ENCODE peak calls at places on chromosomes 5 and 9, in five cellular contexts. One of them, this sample, is unnamed.

GRCh38 chr5:6574111-6574510 is 58.7 kb downstream of the NSUN2 start:
- DNase-seq in tibial nerve: no peak
- DNase-seq in body of pancreas: no peak
- DNase-seq in esophagus squamous epithelium: no peak
- DNase-seq in heart left ventricle: no peak
- DNase-seq in this sample: no peak

GRCh38 chr5:116669261-116670049 is 94.8 kb upstream of the SEMA6A start:
- DNase-seq in tibial nerve: no peak
- DNase-seq in body of pancreas: no peak
- DNase-seq in esophagus squamous epithelium: no peak
- DNase-seq in heart left ventricle: no peak
- DNase-seq in this sample: no peak

GRCh38 chr9:95627802-95628201 is 111.0 kb upstream of the PTCH1 start:
- DNase-seq in tibial nerve: no peak
- DNase-seq in body of pancreas: no peak
- DNase-seq in esophagus squamous epithelium: no peak
- DNase-seq in heart left ventricle: no peak
- DNase-seq in this sample: no peak

GRCh38 chr5:78112931-78113330 is 181.6 kb downstream of the AP3B1 start:
- DNase-seq in tibial nerve: no peak
- DNase-seq in body of pancreas: no peak
- DNase-seq in esophagus squamous epithelium: no peak
- DNase-seq in heart left ventricle: no peak
- DNase-seq in this sample: no peak

GRCh38 chr5:143946821-143947220 is 134.9 kb downstream of the HMHB1 start:
- DNase-seq in tibial nerve: no peak
- DNase-seq in body of pancreas: no peak
- DNase-seq in esophagus squamous epithelium: no peak
- DNase-seq in heart left ventricle: no peak
- DNase-seq in this sample: no peak

GRCh38 chr5:92561362-92562006 is 1019.5 kb downstream of the NR2F1-AS1 start:
- DNase-seq in tibial nerve: no peak
- DNase-seq in body of pancreas: no peak
- DNase-seq in esophagus squamous epithelium: no peak
- DNase-seq in heart left ventricle: no peak
- DNase-seq in this sample: no peak

GRCh38 chr5:72920690-72921089 is 35.2 kb upstream of the FCHO2 start:
- DNase-seq in tibial nerve: no peak
- DNase-seq in body of pancreas: no peak
- DNase-seq in esophagus squamous epithelium: no peak
- DNase-seq in heart left ventricle: no peak
- DNase-seq in this sample: no peak

GRCh38 chr5:106314221-106314824 is 1356.4 kb downstream of the EFNA5 start:
- DNase-seq in tibial nerve: no peak
- DNase-seq in body of pancreas: no peak
- DNase-seq in esophagus squamous epithelium: no peak
- DNase-seq in heart left ventricle: no peak
- DNase-seq in this sample: no peak

GRCh38 chr9:104276709-104277245 is 182.7 kb downstream of the SMC2 start:
- DNase-seq in tibial nerve: no peak
- DNase-seq in body of pancreas: no peak
- DNase-seq in esophagus squamous epithelium: no peak
- DNase-seq in heart left ventricle: no peak
- DNase-seq in this sample: no peak

GRCh38 chr5:168934186-168934585 is 355.0 kb upstream of the PANK3 start:
- DNase-seq in tibial nerve: no peak
- DNase-seq in body of pancreas: no peak
- DNase-seq in esophagus squamous epithelium: no peak
- DNase-seq in heart left ventricle: no peak
- DNase-seq in this sample: no peak

GRCh38 chr9:120933310-120934044 is 6.9 kb upstream of the TRAF1 start:
- DNase-seq in tibial nerve: no peak
- DNase-seq in body of pancreas: no peak
- DNase-seq in esophagus squamous epithelium: no peak
- DNase-seq in heart left ventricle: no peak
- DNase-seq in this sample: no peak

GRCh38 chr5:147892696-147893296 is 13.5 kb downstream of the C5orf46 start:
- DNase-seq in tibial nerve: no peak
- DNase-seq in body of pancreas: peak; percentile 37
- DNase-seq in esophagus squamous epithelium: no peak
- DNase-seq in heart left ventricle: no peak
- DNase-seq in this sample: no peak

GRCh38 chr5:147400076-147400809 is 109.6 kb downstream of the DPYSL3 start:
- DNase-seq in tibial nerve: no peak
- DNase-seq in body of pancreas: no peak
- DNase-seq in esophagus squamous epithelium: no peak
- DNase-seq in heart left ventricle: no peak
- DNase-seq in this sample: no peak

GRCh38 chr5:124752854-124753720 is 6.6 kb upstream of the ZNF608 start:
- DNase-seq in tibial nerve: no peak
- DNase-seq in body of pancreas: no peak
- DNase-seq in esophagus squamous epithelium: no peak
- DNase-seq in heart left ventricle: no peak
- DNase-seq in this sample: no peak

GRCh38 chr9:37466037-37466709 is 923 bp upstream of the ZBTB5 start:
- DNase-seq in tibial nerve: peak; percentile 17
- DNase-seq in body of pancreas: peak; percentile 76
- DNase-seq in esophagus squamous epithelium: peak; percentile 14
- DNase-seq in heart left ventricle: peak; percentile 80
- DNase-seq in this sample: no peak

GRCh38 chr9:70835323-70835722 is 286.1 kb downstream of the TRPM3 start:
- DNase-seq in tibial nerve: no peak
- DNase-seq in body of pancreas: no peak
- DNase-seq in esophagus squamous epithelium: no peak
- DNase-seq in heart left ventricle: no peak
- DNase-seq in this sample: no peak

GRCh38 chr9:534886-535285 is 306.6 kb upstream of the DMRT1 start:
- DNase-seq in tibial nerve: peak; percentile 21
- DNase-seq in body of pancreas: peak; percentile 80
- DNase-seq in esophagus squamous epithelium: no peak
- DNase-seq in heart left ventricle: no peak
- DNase-seq in this sample: no peak

GRCh38 chr9:100216178-100216787 is 117.2 kb downstream of the INVS start:
- DNase-seq in tibial nerve: peak; percentile 53
- DNase-seq in body of pancreas: peak; percentile 72
- DNase-seq in esophagus squamous epithelium: no peak
- DNase-seq in heart left ventricle: no peak
- DNase-seq in this sample: no peak

GRCh38 chr9:115770521-115770920 is 383.1 kb upstream of the PAPPA start:
- DNase-seq in tibial nerve: no peak
- DNase-seq in body of pancreas: no peak
- DNase-seq in esophagus squamous epithelium: no peak
- DNase-seq in heart left ventricle: no peak
- DNase-seq in this sample: no peak

GRCh38 chr5:3428355-3428754 is 167.3 kb upstream of the IRX1 start:
- DNase-seq in tibial nerve: no peak
- DNase-seq in body of pancreas: no peak
- DNase-seq in esophagus squamous epithelium: no peak
- DNase-seq in heart left ventricle: no peak
- DNase-seq in this sample: no peak

GRCh38 chr5:164972973-164973372 is 1467.6 kb downstream of the MAT2B start:
- DNase-seq in tibial nerve: no peak
- DNase-seq in body of pancreas: no peak
- DNase-seq in esophagus squamous epithelium: no peak
- DNase-seq in heart left ventricle: no peak
- DNase-seq in this sample: no peak

GRCh38 chr5:167064199-167064811 is 1227.1 kb upstream of the WWC1 start:
- DNase-seq in tibial nerve: no peak
- DNase-seq in body of pancreas: no peak
- DNase-seq in esophagus squamous epithelium: no peak
- DNase-seq in heart left ventricle: no peak
- DNase-seq in this sample: no peak

GRCh38 chr9:79975471-79976316 is 403.9 kb downstream of the TLE4 start:
- DNase-seq in tibial nerve: no peak
- DNase-seq in body of pancreas: no peak
- DNase-seq in esophagus squamous epithelium: no peak
- DNase-seq in heart left ventricle: no peak
- DNase-seq in this sample: no peak

GRCh38 chr9:79976501-79977444 is 405.0 kb downstream of the TLE4 start:
- DNase-seq in tibial nerve: no peak
- DNase-seq in body of pancreas: no peak
- DNase-seq in esophagus squamous epithelium: no peak
- DNase-seq in heart left ventricle: no peak
- DNase-seq in this sample: no peak

GRCh38 chr9:79984429-79985067 is 412.8 kb downstream of the TLE4 start:
- DNase-seq in tibial nerve: no peak
- DNase-seq in body of pancreas: no peak
- DNase-seq in esophagus squamous epithelium: no peak
- DNase-seq in heart left ventricle: no peak
- DNase-seq in this sample: no peak

GRCh38 chr9:79977510-79978197 is 405.9 kb downstream of the TLE4 start:
- DNase-seq in tibial nerve: no peak
- DNase-seq in body of pancreas: no peak
- DNase-seq in esophagus squamous epithelium: no peak
- DNase-seq in heart left ventricle: no peak
- DNase-seq in this sample: no peak

GRCh38 chr9:79980440-79980839 is 408.7 kb downstream of the TLE4 start:
- DNase-seq in tibial nerve: no peak
- DNase-seq in body of pancreas: no peak
- DNase-seq in esophagus squamous epithelium: no peak
- DNase-seq in heart left ventricle: no peak
- DNase-seq in this sample: no peak
- TF ChIP-seq POLR2A in tibial nerve: no peak
- TF ChIP-seq POLR2A in body of pancreas: no peak
- TF ChIP-seq POLR2A in esophagus squamous epithelium: no peak
- TF ChIP-seq POLR2A in heart left ventricle: no peak
- TF ChIP-seq POLR2A in this sample: no peak

DNA sequence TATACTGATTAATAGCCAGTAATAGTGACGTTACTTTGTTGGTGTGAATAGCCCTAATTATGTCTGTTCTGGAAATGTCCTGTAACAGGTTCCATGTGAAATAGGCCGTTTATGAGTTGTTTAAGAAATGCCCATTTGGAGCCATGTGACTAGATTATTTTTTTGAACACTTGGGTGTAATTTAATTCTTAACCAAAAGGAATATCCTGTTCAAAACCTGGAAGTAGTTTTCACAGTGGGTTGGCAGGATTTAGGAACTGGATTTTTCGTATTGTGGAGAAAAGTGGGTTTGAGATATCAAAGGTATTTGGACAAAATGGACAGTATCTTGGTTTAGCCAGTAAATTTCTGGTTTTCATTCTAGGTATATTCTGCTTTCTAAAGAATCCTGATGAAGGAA is 1.3 kb downstream of the TENT2 start:
- DNase-seq in tibial nerve: no peak
- DNase-seq in body of pancreas: no peak
- DNase-seq in esophagus squamous epithelium: no peak
- DNase-seq in heart left ventricle: no peak
- DNase-seq in this sample: no peak
- H3K27ac ChIP-seq in tibial nerve: peak overlapping the region; percentile 93
- H3K27ac ChIP-seq in body of pancreas: no peak overlapping the region
- H3K27ac ChIP-seq in esophagus squamous epithelium: peak overlapping the region; percentile 91
- H3K27ac ChIP-seq in heart left ventricle: peak overlapping the region; percentile 95
- H3K27ac ChIP-seq in this sample: peak overlapping the region; percentile 80

GRCh38 chr9:35793461-35793860 is 2.1 kb downstream of the NPR2 start:
- DNase-seq in tibial nerve: no peak
- DNase-seq in body of pancreas: no peak
- DNase-seq in esophagus squamous epithelium: no peak
- DNase-seq in heart left ventricle: no peak
- DNase-seq in this sample: no peak

GRCh38 chr9:35792826-35793225 is 1.4 kb downstream of the NPR2 start:
- DNase-seq in tibial nerve: no peak
- DNase-seq in body of pancreas: no peak
- DNase-seq in esophagus squamous epithelium: no peak
- DNase-seq in heart left ventricle: no peak
- DNase-seq in this sample: no peak

GRCh38 chr9:35790385-35791291 is 753 bp upstream of the NPR2 start:
- DNase-seq in tibial nerve: peak; percentile 78
- DNase-seq in body of pancreas: peak; percentile 78
- DNase-seq in esophagus squamous epithelium: no peak
- DNase-seq in heart left ventricle: peak; percentile 68
- DNase-seq in this sample: no peak

GRCh38 chr9:35791321-35791921 is at the start of gene NPR2:
- DNase-seq in tibial nerve: no peak
- DNase-seq in body of pancreas: no peak
- DNase-seq in esophagus squamous epithelium: no peak
- DNase-seq in heart left ventricle: peak; percentile 69
- DNase-seq in this sample: no peak

DNA sequence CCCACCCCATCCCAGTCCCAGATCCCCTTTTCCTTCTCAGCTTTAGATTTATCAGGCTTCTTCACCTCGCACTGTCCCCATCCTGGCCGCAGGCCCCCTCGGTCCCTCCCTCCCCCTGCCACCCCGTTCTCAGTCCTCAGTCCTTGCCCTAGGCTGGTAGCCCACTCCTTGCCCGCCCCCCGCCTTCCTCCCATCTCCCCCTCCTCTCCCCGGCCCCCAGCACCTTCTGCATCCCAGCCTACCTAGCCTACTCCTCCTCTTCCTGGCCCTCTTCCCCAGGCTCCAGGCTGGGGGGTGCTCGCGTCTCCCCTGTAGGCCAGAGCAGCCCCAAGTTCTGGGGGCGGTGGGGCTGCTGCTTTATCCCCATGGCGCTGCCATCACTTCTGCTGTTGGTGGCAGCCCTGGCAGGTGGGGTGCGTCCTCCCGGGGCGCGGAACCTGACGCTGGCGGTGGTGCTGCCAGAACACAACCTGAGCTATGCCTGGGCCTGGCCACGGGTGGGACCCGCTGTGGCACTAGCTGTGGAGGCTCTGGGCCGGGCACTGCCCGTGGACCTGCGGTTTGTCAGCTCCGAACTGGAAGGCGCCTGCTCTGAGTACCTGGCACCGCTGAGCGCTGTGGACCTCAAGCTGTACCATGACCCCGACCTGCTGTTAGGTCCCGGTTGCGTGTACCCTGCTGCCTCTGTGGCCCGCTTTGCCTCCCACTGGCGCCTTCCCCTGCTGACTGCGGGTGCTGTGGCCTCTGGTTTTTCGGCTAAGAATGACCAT is 838 bp downstream of the NPR2 start:
- DNase-seq in tibial nerve: no peak
- DNase-seq in body of pancreas: no peak
- DNase-seq in esophagus squamous epithelium: no peak
- DNase-seq in heart left ventricle: peak; percentile 64
- DNase-seq in this sample: no peak
- TF ChIP-seq POLR2A in tibial nerve: no peak
- TF ChIP-seq POLR2A in body of pancreas: no peak
- TF ChIP-seq POLR2A in esophagus squamous epithelium: no peak
- TF ChIP-seq POLR2A in heart left ventricle: no peak
- TF ChIP-seq POLR2A in this sample: no peak

GRCh38 chr9:133958756-133959155 is 33.4 kb downstream of the VAV2 start:
- DNase-seq in tibial nerve: no peak
- DNase-seq in body of pancreas: no peak
- DNase-seq in esophagus squamous epithelium: no peak
- DNase-seq in heart left ventricle: peak; percentile 34
- DNase-seq in this sample: no peak
- H3K27ac ChIP-seq in tibial nerve: no peak overlapping the region
- H3K27ac ChIP-seq in body of pancreas: no peak overlapping the region
- H3K27ac ChIP-seq in esophagus squamous epithelium: no peak overlapping the region
- H3K27ac ChIP-seq in heart left ventricle: no peak overlapping the region
- H3K27ac ChIP-seq in this sample: no peak overlapping the region

GRCh38 chr9:123548749-123549545 is 192.9 kb downstream of the CRB2 start:
- DNase-seq in tibial nerve: no peak
- DNase-seq in body of pancreas: peak; percentile 40
- DNase-seq in esophagus squamous epithelium: no peak
- DNase-seq in heart left ventricle: no peak
- DNase-seq in this sample: no peak
- TF ChIP-seq POLR2A in tibial nerve: no peak
- TF ChIP-seq POLR2A in body of pancreas: no peak
- TF ChIP-seq POLR2A in esophagus squamous epithelium: no peak
- TF ChIP-seq POLR2A in heart left ventricle: no peak
- TF ChIP-seq POLR2A in this sample: no peak